ENCODE peak calls at places on chromosomes 16 and 17, in nine cellular contexts. J, Q, V, A, X, H, Z, R and I are unnamed samples.

GRCh38 chr16:85251225-85251760 is 139.0 kb upstream of the CIBAR2 start:
- DNase-seq in J (no peak), Q (no peak), V (no peak), A (no peak), X (no peak), H (no peak), Z (no peak), R (no peak), I (no peak)

GRCh38 chr17:3911271-3912053 is 4.8 kb downstream of the P2RX1 start:
- DNase-seq in J (no peak), Q (no peak), V (peak; percentile 72), A (peak; percentile 73), X (no peak), H (no peak), Z (peak; percentile 54), R (no peak), I (no peak)

GRCh38 chr16:81861503-81861902 is 82.4 kb downstream of the PLCG2 start:
- DNase-seq in J (no peak), Q (no peak), V (no peak), A (no peak), X (no peak), H (no peak), Z (no peak), R (no peak), I (no peak)

GRCh38 chr16:17354121-17354750 is 116.5 kb downstream of the XYLT1 start:
- DNase-seq in J (no peak), Q (no peak), V (no peak), A (no peak), X (no peak), H (no peak), Z (no peak), R (no peak), I (no peak)

GRCh38 chr16:5176505-5176904 is 78.9 kb upstream of the EEF2KMT start:
- DNase-seq in J (no peak), Q (no peak), V (no peak), A (no peak), X (no peak), H (no peak), Z (no peak), R (no peak), I (no peak)

GRCh38 chr17:57739402-57740224 is 5.5 kb downstream of the CCDC182 start:
- DNase-seq in J (peak; percentile 61), Q (no peak), V (no peak), A (no peak), X (no peak), H (no peak), Z (no peak), R (no peak), I (no peak)

GRCh38 chr16:28140788-28141618 is 70.8 kb downstream of the XPO6 start:
- DNase-seq in J (no peak), Q (no peak), V (peak; percentile 37), A (peak; percentile 83), X (no peak), H (no peak), Z (no peak), R (no peak), I (no peak)

GRCh38 chr16:50394215-50394802 is 25.5 kb upstream of the BRD7 start:
- DNase-seq in J (no peak), Q (no peak), V (no peak), A (no peak), X (no peak), H (no peak), Z (no peak), R (no peak), I (no peak)

GRCh38 chr17:76751416-76751993 is 13.6 kb downstream of the MFSD11 start:
- DNase-seq in J (no peak), Q (no peak), V (no peak), A (no peak), X (no peak), H (no peak), Z (no peak), R (no peak), I (no peak)

DNA sequence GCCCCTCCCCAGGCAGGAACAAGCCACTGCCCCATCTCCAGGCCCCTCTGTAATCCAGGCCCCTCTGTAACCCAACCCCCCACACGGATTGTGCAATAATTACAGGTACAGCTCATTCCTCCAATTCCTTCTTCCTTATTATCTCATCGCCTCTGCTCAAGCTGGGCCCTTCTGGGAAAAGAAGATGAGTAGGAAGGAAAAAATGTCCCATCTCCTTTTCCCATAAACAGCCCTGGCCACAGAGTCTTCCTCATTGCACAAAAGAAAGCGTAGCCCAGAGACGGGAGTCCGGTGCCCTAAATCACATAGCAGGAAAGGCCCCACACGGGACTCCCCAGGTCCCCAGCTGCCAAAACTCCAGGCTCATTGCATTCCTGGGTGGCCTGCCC is 3.6 kb upstream of the LITAFD start:
- DNase-seq in J (no peak), Q (no peak), V (no peak), A (no peak), X (no peak), H (no peak), Z (no peak), R (peak; percentile 40), I (no peak)
- H3K27ac ChIP-seq in J (peak overlapping the region; percentile 21), Q (no peak overlapping the region), V (peak overlapping the region; percentile 62), A (no peak overlapping the region), X (no peak overlapping the region), H (no peak overlapping the region), Z (no peak overlapping the region), R (no peak overlapping the region), I (no peak overlapping the region)

GRCh38 chr16:57108432-57108831 is 16.0 kb downstream of the CPNE2 start:
- DNase-seq in J (no peak), Q (no peak), V (no peak), A (no peak), X (no peak), H (no peak), Z (no peak), R (no peak), I (no peak)

GRCh38 chr16:57102888-57103879 is 10.8 kb downstream of the CPNE2 start:
- DNase-seq in J (no peak), Q (no peak), V (no peak), A (no peak), X (no peak), H (no peak), Z (no peak), R (no peak), I (no peak)

GRCh38 chr16:57106767-57107166 is 14.4 kb downstream of the CPNE2 start:
- DNase-seq in J (no peak), Q (no peak), V (no peak), A (no peak), X (no peak), H (no peak), Z (peak; percentile 54), R (no peak), I (no peak)

GRCh38 chr16:57107324-57107922 is 15.0 kb downstream of the CPNE2 start:
- DNase-seq in J (no peak), Q (no peak), V (no peak), A (no peak), X (no peak), H (no peak), Z (no peak), R (no peak), I (no peak)

DNA sequence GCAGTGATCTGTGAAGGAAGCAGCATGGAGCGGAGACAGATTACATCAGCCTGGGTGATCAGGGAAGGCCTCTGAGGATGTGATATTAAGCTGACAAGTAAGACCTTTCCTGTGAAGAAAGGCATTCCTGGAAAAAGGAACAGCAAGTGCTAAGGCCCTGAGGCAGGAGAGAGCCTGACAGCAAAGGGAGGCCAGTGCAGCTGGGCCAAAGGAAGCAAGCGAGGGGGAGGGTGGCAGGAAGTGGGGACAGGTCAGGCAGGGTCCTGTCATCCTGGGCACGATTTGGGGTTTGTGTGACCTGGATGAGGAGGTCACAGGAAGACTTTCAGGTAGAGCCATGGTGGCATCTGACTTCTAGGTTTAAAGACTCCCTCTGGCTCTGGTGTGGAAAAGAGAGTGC is 12.3 kb downstream of the CPNE2 start:
- DNase-seq in J (no peak), Q (no peak), V (no peak), A (no peak), X (no peak), H (no peak), Z (no peak), R (no peak), I (no peak)
- H3K27ac ChIP-seq in J (no peak overlapping the region), Q (no peak overlapping the region), V (no peak overlapping the region), A (no peak overlapping the region), X (no peak overlapping the region), H (no peak overlapping the region), Z (no peak overlapping the region), R (no peak overlapping the region), I (peak overlapping the region; percentile 87)

GRCh38 chr17:50060951-50061712 is 5.2 kb downstream of the ITGA3 start:
- DNase-seq in J (no peak), Q (peak; percentile 85), V (peak; percentile 73), A (no peak), X (peak; percentile 89), H (peak; percentile 92), Z (no peak), R (no peak), I (peak; percentile 48)

GRCh38 chr17:50058296-50058945 is 2.5 kb downstream of the ITGA3 start:
- DNase-seq in J (no peak), Q (no peak), V (no peak), A (no peak), X (no peak), H (no peak), Z (no peak), R (no peak), I (no peak)

GRCh38 chr17:50059759-50060273 is 3.9 kb downstream of the ITGA3 start:
- DNase-seq in J (no peak), Q (peak; percentile 75), V (no peak), A (no peak), X (peak; percentile 62), H (no peak), Z (no peak), R (no peak), I (no peak)

GRCh38 chr17:50057521-50057991 is 1.6 kb downstream of the ITGA3 start:
- DNase-seq in J (no peak), Q (no peak), V (peak; percentile 79), A (no peak), X (no peak), H (no peak), Z (no peak), R (no peak), I (no peak)

DNA sequence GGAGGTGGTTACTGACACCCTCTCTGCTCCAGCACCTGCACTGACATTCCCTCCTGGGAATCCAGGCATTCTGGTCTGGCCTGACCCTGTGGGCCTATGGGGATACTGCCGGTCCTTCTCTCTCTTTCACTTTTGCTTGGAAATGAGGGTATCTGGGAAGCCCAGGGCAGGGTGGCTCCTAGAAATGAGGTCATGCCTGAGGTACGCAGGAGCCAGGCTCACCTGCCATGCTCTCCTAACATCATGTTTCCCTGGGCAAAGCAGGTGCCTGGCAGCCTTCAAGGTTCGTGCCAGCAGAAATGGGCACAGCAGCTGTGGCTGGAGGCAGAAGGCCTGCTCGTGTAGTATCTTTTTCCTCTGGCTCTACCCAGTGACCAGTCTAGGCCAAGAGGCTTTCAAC is 3.3 kb downstream of the ITGA3 start:
- DNase-seq in J (no peak), Q (no peak), V (no peak), A (no peak), X (no peak), H (no peak), Z (no peak), R (no peak), I (no peak)
- H3K27ac ChIP-seq in J (peak overlapping the region; percentile 93), Q (peak overlapping the region; percentile 99), V (peak overlapping the region; percentile 98), A (no peak overlapping the region), X (peak overlapping the region; percentile 98), H (peak overlapping the region; percentile 8), Z (peak overlapping the region; percentile 13), R (no peak overlapping the region), I (peak overlapping the region; percentile 79)

DNA sequence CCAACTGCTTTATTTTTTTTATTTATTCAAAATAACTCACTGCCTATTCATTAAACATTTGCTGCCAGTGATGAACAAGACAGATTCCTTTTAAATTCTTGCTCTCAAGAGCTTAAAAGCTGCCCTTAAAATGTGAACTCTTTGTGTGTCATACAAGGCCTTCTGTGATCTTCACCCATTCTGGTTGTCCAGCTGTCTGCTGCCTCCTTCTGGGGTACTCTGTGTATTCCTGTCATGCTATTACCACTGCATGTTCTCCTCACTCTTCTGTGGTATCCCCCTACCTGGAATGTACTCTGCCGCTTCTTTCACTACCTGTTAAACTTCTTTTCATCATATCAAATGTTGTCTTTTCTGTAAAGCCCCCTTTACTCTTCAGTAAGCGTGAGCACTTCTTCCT is 165.8 kb downstream of the CHD9 start:
- DNase-seq in J (no peak), Q (no peak), V (no peak), A (no peak), X (no peak), H (no peak), Z (no peak), R (no peak), I (no peak)
- H3K27ac ChIP-seq in J (no peak overlapping the region), Q (no peak overlapping the region), V (no peak overlapping the region), A (no peak overlapping the region), X (peak overlapping the region; percentile 71), H (peak overlapping the region; percentile 58), Z (peak overlapping the region; percentile 21), R (no peak overlapping the region), I (no peak overlapping the region)